ENCODE peak calls at places on chromosomes 7 and 10, in five cellular contexts. J is naive thymus-derived CD4-positive, alpha-beta T cell; X is upper lobe of left lung; E is tibial nerve; A is OCI-LY7. G is an unnamed sample.

GRCh38 chr7:36598056-36598675 is 126.1 kb downstream of the AOAH start:
- DNase-seq in E (no peak), J (no peak), X (no peak), A (no peak), G (no peak)

GRCh38 chr7:153380636-153381035 is 621.1 kb downstream of the ACTR3B start:
- DNase-seq in J (no peak), X (no peak), A (no peak), E (no peak), G (no peak)

GRCh38 chr10:30686706-30687105 is 57.2 kb upstream of the LYZL2 start:
- DNase-seq in A (no peak), J (no peak), E (no peak), X (no peak), G (no peak)

GRCh38 chr7:12234334-12234733 is 23.2 kb downstream of the TMEM106B start:
- DNase-seq in J (no peak), X (no peak), E (no peak), A (no peak), G (no peak)

GRCh38 chr7:32335107-32335506 is 155.1 kb downstream of the LSM5 start:
- DNase-seq in A (no peak), X (no peak), E (no peak), J (no peak), G (no peak)

GRCh38 chr7:99489235-99489634 is 10.8 kb downstream of the ZNF394 start:
- DNase-seq in A (no peak), X (no peak), J (no peak), E (no peak), G (no peak)

GRCh38 chr10:129689681-129690080 is 222.6 kb downstream of the MGMT start:
- DNase-seq in E (no peak), A (no peak), X (no peak), J (no peak), G (no peak)

GRCh38 chr7:116185956-116186355 is 24.4 kb upstream of the TES start:
- DNase-seq in J (no peak), E (no peak), A (no peak), X (no peak), G (no peak)

GRCh38 chr7:46764100-46764941 is 817.6 kb downstream of the TNS3 start:
- DNase-seq in J (no peak), E (no peak), A (no peak), X (peak; percentile 25), G (no peak)

GRCh38 chr10:44307691-44308090 is 77.2 kb downstream of the CXCL12 start:
- DNase-seq in A (no peak), E (no peak), J (no peak), X (no peak), G (no peak)

GRCh38 chr7:140367528-140367927 is 30.8 kb downstream of the SLC37A3 start:
- DNase-seq in A (no peak), J (no peak), E (no peak), X (no peak), G (no peak)

GRCh38 chr7:8305104-8305503 is 43.1 kb upstream of the ICA1 start:
- DNase-seq in X (no peak), A (no peak), E (no peak), J (no peak), G (no peak)

GRCh38 chr10:69229565-69229886 is 9.4 kb downstream of the HKDC1 start:
- DNase-seq in A (no peak), E (no peak), J (no peak), X (no peak), G (peak; percentile 31)

GRCh38 chr10:103114876-103115275 is 78.2 kb downstream of the NT5C2 start:
- DNase-seq in E (no peak), X (no peak), A (no peak), J (no peak), G (no peak)

GRCh38 chr10:49090696-49091338 is 24.5 kb downstream of the VSTM4 start:
- DNase-seq in A (no peak), J (no peak), X (no peak), E (no peak), G (no peak)

GRCh38 chr7:30074422-30075030 is 46.3 kb downstream of the PLEKHA8 start:
- DNase-seq in J (no peak), X (no peak), A (peak; percentile 62), E (no peak), G (no peak)

GRCh38 chr10:43348511-43349312 is 22.7 kb upstream of the FXYD4 start:
- DNase-seq in A (peak; percentile 88), J (peak; percentile 86), E (peak; percentile 71), X (peak; percentile 93), G (peak; percentile 74)

GRCh38 chr10:104393387-104393786 is 39.8 kb downstream of the CFAP58 start:
- DNase-seq in E (no peak), X (no peak), J (no peak), A (no peak), G (no peak)

GRCh38 chr10:52232561-52233350 is 81.3 kb upstream of the DKK1 start:
- DNase-seq in A (no peak), X (peak; percentile 51), E (no peak), J (no peak), G (no peak)

DNA sequence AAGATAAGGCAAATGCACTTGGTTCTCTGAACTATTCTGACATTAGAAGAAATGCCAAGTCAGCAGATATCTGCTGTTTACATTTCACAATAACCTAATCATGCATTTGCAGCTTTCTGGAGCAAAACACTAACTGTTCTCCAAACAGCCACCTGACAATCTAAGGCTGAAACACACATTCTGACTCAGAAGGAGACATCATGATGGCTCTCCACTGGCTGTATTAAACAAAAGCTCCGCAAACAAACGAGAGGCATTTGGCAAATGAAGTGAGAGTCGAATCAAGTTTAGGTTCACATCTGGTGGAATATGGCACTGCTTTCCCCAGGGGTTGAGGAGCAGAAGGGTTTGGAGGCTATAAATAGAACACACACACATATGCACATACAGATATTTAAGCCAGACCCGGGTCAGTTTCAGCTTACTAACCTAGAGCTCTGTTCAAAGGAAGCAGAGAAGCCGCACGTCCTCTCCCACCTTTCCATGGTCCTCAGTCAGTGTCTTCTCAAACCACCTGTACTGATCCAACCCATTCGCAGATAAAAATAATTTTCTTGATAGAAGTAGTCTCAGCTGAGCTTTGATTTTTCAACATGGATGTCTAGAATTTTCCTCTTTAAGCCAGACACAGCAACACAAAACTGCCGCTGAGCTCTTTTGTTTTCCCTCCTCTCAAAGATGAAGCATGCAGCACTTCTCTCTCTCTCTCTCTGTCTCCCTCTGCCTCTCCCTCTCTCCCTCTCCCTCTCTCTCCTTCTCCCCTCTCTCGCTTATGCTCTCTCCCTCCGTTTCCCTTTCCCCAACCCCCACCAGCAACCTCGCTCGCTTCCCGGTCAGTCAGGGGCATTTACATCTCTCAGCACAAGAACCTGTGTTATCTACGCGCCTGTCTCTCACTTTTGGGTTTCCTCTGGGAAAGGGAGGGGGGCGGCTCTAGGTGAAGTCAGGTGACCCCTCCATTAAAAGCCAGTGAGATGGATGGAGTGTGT is 682.8 kb downstream of the MAGI2 start:
- DNase-seq in J (no peak), A (no peak), X (no peak), E (no peak), G (no peak)
- H3K27ac ChIP-seq in J (no peak overlapping the region), A (no peak overlapping the region), X (no peak overlapping the region), E (no peak overlapping the region), G (no peak overlapping the region)

GRCh38 chr10:101123085-101123814 is 7.8 kb upstream of the TLX1 start:
- DNase-seq in X (no peak), E (no peak), J (no peak), A (no peak), G (no peak)

GRCh38 chr10:101120520-101120883 is 10.6 kb upstream of the TLX1 start:
- DNase-seq in J (no peak), A (no peak), X (no peak), E (no peak), G (no peak)

GRCh38 chr10:101121661-101122045 is 9.4 kb upstream of the TLX1 start:
- DNase-seq in J (no peak), X (no peak), A (no peak), E (no peak), G (no peak)

GRCh38 chr10:101122270-101123084 is 8.6 kb upstream of the TLX1 start:
- DNase-seq in A (no peak), E (no peak), J (no peak), X (no peak), G (no peak)

DNA sequence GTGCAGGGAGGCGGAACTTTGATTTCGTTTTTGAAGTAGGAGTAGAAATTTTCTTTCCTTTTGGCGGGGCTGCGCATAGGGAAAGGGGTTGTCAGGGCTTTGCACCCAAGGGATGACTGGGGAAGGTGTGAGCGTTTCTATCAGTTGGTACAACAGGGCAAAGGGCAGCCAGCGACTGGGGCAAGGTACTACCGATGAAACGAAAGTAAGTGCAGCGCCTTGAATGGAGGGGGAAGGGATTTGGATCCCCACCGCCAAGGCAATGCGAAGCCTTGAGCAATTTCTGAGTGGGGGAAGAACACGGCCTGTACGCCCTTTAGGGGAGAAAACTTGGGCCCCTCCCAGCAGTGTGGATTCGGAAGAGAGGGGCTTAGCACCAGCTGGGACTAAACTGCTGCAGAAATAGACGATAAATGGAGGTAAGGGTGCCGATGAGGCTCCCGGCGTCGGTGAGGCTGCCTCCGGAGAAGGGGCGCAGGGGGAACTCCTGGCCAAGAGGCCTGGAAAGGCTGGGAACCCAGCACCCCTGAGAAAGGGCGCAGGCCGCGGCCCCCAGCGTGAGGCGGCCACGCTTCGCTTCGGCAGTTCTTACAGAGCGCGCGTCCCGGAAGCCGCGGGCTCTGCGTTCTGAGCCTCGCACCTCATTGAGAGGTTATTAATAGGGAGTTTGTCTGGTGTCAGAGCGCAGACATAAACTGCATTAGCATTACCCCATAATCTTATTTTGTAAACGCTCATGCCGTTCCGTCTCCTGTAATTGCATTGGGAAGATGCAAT is 10.0 kb upstream of the TLX1 start:
- DNase-seq in J (peak; percentile 58), A (peak; percentile 11), X (no peak), E (no peak), G (peak; percentile 6)
- H3K4me3 ChIP-seq in J (peak overlapping the region; percentile 87), A (no peak overlapping the region), X (peak overlapping the region; percentile 41), E (peak overlapping the region; percentile 51), G (peak overlapping the region; percentile 73)

DNA sequence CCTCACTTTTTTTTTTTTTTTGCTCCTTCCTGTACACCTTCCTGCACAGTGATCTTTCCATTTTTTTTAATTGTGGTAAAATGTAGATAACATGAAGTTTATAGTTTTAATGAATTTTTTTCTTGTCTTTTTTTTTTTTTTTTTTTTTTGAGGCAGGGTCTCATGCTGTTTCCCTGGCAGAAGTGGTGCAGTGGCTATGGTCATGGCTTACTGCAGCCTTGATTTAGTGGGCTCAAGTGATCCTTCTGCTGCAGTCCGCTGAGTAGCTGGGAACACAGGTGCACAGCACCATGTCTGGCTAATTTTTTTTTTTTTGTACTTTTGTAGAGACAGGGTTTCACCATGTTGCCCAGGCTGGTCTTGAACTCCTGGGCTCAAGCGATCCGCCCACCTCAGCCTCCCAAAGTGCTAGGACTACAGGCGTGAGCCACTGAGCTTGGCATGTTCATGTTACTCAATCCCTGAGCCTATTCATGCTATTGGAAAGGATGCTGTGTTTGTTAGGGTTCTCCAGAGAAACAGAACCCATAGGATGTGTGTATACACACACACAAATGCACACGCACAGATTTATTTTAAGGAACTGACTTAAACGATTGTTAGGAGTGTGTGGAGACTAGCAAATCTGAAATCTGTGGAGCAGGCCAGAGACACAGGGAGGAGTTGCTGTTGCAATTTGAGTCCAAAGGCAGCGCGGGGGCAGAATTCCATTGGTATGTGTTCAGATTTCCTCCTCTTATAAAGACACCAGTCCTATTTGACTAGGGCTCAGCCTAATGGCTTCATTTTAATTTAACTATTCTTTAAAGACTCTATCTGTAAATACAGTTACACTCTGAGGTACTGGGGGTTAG is 29.1 kb downstream of the GALNT11 start:
- DNase-seq in X (no peak), A (no peak), J (no peak), E (no peak), G (no peak)
- H3K27ac ChIP-seq in X (no peak overlapping the region), A (no peak overlapping the region), J (no peak overlapping the region), E (peak overlapping the region; percentile 36), G (no peak overlapping the region)

DNA sequence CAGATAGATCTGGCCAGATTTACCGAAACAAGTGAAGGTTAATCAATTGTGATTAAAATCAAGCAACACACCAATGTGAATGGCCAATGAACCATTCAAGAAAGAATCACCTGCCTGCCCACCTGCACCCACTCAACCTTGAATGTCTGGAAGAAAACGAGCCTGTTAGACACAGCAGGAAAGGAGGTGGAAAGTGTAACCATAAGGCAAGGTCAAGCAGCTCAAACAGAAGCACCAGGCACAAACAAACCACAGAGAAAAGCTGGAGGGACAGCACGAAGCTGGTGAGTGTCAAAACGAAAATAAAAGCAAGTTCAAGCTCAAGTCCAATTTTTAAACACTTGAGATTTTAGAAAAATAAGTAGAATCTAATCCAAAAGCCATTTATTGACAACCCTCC is 64.9 kb downstream of the STEAP1B start:
- DNase-seq in A (peak; percentile 80), X (no peak), E (no peak), J (no peak), G (no peak)
- H3K4me3 ChIP-seq in A (peak overlapping the region; percentile 51), X (no peak overlapping the region), E (no peak overlapping the region), J (no peak overlapping the region), G (no peak overlapping the region)